ENCODE peak calls at places on chromosome 20, in nine cellular contexts. One of them, this sample, is unnamed.

GRCh38 chr20:58584881-58585752 is 66.0 kb upstream of the STX16 start:
- DNase-seq in kidney: no peak
- DNase-seq in stomach: no peak
- DNase-seq in foreskin fibroblast: peak
- DNase-seq in fibroblast of mammary gland: peak
- DNase-seq in fibroblast of pulmonary artery: peak
- DNase-seq in testis: no peak
- DNase-seq in cardiac fibroblast: peak
- DNase-seq in HCT116: no peak
- DNase-seq in this sample: no peak

GRCh38 chr20:60589624-60590023 is 631.4 kb downstream of the CDH26 start:
- DNase-seq in HCT116: no peak
- DNase-seq in testis: no peak
- DNase-seq in fibroblast of pulmonary artery: no peak
- DNase-seq in foreskin fibroblast: no peak
- DNase-seq in fibroblast of mammary gland: peak
- DNase-seq in kidney: no peak
- DNase-seq in cardiac fibroblast: peak
- DNase-seq in stomach: no peak
- DNase-seq in this sample: no peak

GRCh38 chr20:17648306-17648646 is 33.8 kb downstream of the RRBP1 start:
- DNase-seq in kidney: no peak
- DNase-seq in foreskin fibroblast: no peak
- DNase-seq in fibroblast of pulmonary artery: no peak
- DNase-seq in fibroblast of mammary gland: peak
- DNase-seq in stomach: no peak
- DNase-seq in cardiac fibroblast: peak
- DNase-seq in HCT116: no peak
- DNase-seq in testis: no peak
- DNase-seq in this sample: no peak

GRCh38 chr20:33694666-33695065 is 8.5 kb upstream of the E2F1 start:
- DNase-seq in foreskin fibroblast: no peak
- DNase-seq in fibroblast of pulmonary artery: no peak
- DNase-seq in kidney: no peak
- DNase-seq in testis: no peak
- DNase-seq in cardiac fibroblast: no peak
- DNase-seq in HCT116: no peak
- DNase-seq in stomach: no peak
- DNase-seq in fibroblast of mammary gland: no peak
- DNase-seq in this sample: no peak

GRCh38 chr20:37464173-37464572 is 56.9 kb upstream of the NNAT start:
- DNase-seq in fibroblast of mammary gland: no peak
- DNase-seq in fibroblast of pulmonary artery: no peak
- DNase-seq in kidney: no peak
- DNase-seq in stomach: no peak
- DNase-seq in foreskin fibroblast: no peak
- DNase-seq in cardiac fibroblast: no peak
- DNase-seq in testis: no peak
- DNase-seq in HCT116: no peak
- DNase-seq in this sample: no peak

GRCh38 chr20:49768204-49769124 is 44.2 kb upstream of the SLC9A8 start:
- DNase-seq in kidney: no peak
- DNase-seq in stomach: peak
- DNase-seq in cardiac fibroblast: peak
- DNase-seq in fibroblast of mammary gland: peak
- DNase-seq in foreskin fibroblast: peak
- DNase-seq in fibroblast of pulmonary artery: peak
- DNase-seq in HCT116: no peak
- DNase-seq in testis: peak
- DNase-seq in this sample: peak

GRCh38 chr20:10319855-10320254 is 101.2 kb downstream of the SNAP25 start:
- DNase-seq in fibroblast of mammary gland: peak
- DNase-seq in fibroblast of pulmonary artery: no peak
- DNase-seq in foreskin fibroblast: no peak
- DNase-seq in cardiac fibroblast: no peak
- DNase-seq in stomach: no peak
- DNase-seq in testis: no peak
- DNase-seq in HCT116: no peak
- DNase-seq in kidney: no peak
- DNase-seq in this sample: no peak

GRCh38 chr20:58833921-58834320 is 16.8 kb downstream of the GNAS-AS1 start:
- DNase-seq in testis: no peak
- DNase-seq in HCT116: no peak
- DNase-seq in kidney: no peak
- DNase-seq in fibroblast of pulmonary artery: no peak
- DNase-seq in stomach: no peak
- DNase-seq in fibroblast of mammary gland: no peak
- DNase-seq in cardiac fibroblast: no peak
- DNase-seq in foreskin fibroblast: no peak
- DNase-seq in this sample: no peak

GRCh38 chr20:14036567-14036966 is 41.3 kb downstream of the MACROD2 start:
- DNase-seq in cardiac fibroblast: no peak
- DNase-seq in foreskin fibroblast: no peak
- DNase-seq in kidney: no peak
- DNase-seq in stomach: no peak
- DNase-seq in HCT116: no peak
- DNase-seq in fibroblast of pulmonary artery: no peak
- DNase-seq in testis: no peak
- DNase-seq in fibroblast of mammary gland: no peak
- DNase-seq in this sample: no peak

GRCh38 chr20:3865152-3865886 is 18.7 kb downstream of the MAVS start:
- DNase-seq in testis: no peak
- DNase-seq in cardiac fibroblast: no peak
- DNase-seq in foreskin fibroblast: no peak
- DNase-seq in kidney: no peak
- DNase-seq in fibroblast of mammary gland: no peak
- DNase-seq in fibroblast of pulmonary artery: no peak
- DNase-seq in HCT116: no peak
- DNase-seq in stomach: no peak
- DNase-seq in this sample: no peak

GRCh38 chr20:3865887-3866407 is 19.3 kb downstream of the MAVS start:
- DNase-seq in testis: no peak
- DNase-seq in kidney: no peak
- DNase-seq in foreskin fibroblast: no peak
- DNase-seq in fibroblast of mammary gland: no peak
- DNase-seq in fibroblast of pulmonary artery: no peak
- DNase-seq in stomach: no peak
- DNase-seq in HCT116: no peak
- DNase-seq in cardiac fibroblast: no peak
- DNase-seq in this sample: no peak

GRCh38 chr20:3866464-3866863 is 19.8 kb downstream of the MAVS start:
- DNase-seq in testis: no peak
- DNase-seq in kidney: no peak
- DNase-seq in HCT116: no peak
- DNase-seq in foreskin fibroblast: no peak
- DNase-seq in stomach: no peak
- DNase-seq in fibroblast of pulmonary artery: no peak
- DNase-seq in cardiac fibroblast: no peak
- DNase-seq in fibroblast of mammary gland: no peak
- DNase-seq in this sample: no peak

GRCh38 chr20:3863317-3863716 is 16.7 kb downstream of the MAVS start:
- DNase-seq in fibroblast of pulmonary artery: no peak
- DNase-seq in testis: no peak
- DNase-seq in cardiac fibroblast: no peak
- DNase-seq in foreskin fibroblast: no peak
- DNase-seq in fibroblast of mammary gland: no peak
- DNase-seq in kidney: no peak
- DNase-seq in stomach: no peak
- DNase-seq in HCT116: no peak
- DNase-seq in this sample: no peak

DNA sequence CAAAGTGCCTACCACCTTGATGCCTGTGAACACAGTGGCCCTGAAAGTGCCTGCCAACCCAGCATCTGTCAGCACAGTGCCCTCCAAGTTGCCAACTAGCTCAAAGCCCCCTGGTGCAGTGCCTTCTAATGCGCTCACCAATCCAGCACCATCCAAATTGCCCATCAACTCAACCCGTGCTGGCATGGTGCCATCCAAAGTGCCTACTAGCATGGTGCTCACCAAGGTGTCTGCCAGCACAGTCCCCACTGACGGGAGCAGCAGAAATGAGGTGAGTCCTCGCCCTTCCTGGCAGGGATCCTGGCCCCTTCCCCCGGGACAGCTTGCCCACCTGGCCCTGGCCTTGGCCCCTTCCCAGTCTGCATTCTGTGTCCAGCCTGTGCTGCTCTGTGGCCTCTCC is 17.9 kb downstream of the MAVS start:
- DNase-seq in testis: no peak
- DNase-seq in kidney: no peak
- DNase-seq in fibroblast of pulmonary artery: no peak
- DNase-seq in fibroblast of mammary gland: no peak
- DNase-seq in stomach: no peak
- DNase-seq in foreskin fibroblast: no peak
- DNase-seq in cardiac fibroblast: no peak
- DNase-seq in HCT116: no peak
- DNase-seq in this sample: no peak
- H3K4me3 ChIP-seq in testis: no peak
- H3K4me3 ChIP-seq in kidney: no peak
- H3K4me3 ChIP-seq in fibroblast of pulmonary artery: no peak
- H3K4me3 ChIP-seq in fibroblast of mammary gland: no peak
- H3K4me3 ChIP-seq in stomach: no peak
- H3K4me3 ChIP-seq in foreskin fibroblast: no peak
- H3K4me3 ChIP-seq in cardiac fibroblast: no peak
- H3K4me3 ChIP-seq in HCT116: no peak
- H3K4me3 ChIP-seq in this sample: no peak

DNA sequence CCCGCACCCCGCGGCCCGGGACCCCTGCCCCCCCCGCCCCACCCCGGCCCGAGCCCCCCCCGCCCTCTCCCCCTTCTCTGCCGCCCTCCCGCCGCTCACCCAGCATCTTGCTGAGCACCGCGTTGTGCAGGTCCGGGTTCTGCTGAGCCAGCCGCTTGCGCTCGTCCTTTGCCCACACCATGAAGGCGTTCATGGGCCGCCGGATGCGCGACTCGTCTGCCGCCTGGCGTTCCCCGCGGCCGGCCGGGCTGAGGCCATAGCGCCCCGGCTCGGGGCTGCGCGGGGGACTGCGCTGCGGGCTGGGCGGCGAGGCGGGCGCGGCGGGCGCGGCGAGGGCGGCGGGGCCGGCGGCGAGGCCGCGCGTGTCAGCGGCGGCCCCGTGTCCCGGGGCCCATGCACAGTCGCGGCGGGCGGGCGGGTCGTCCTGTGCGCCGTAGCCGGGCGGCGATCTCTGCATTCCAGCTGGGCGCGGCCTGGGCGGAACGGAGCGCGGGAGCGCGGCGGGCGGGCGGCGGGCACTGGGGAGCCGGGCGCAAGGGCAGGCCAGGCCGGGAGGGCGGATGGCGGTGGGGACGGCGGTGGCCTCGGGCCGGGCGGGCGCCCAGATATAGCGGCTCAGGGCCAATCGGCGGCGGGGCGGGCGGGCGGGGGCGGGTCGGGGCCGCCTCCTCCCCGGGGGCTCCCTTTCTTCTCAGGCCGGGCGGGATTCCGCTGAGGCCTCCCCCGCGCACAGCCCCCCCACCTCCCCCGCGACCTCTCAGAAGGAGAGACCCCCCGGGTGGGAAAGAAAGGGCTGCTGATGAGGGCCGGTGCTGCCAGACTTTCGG is at the start of gene SOX18:
- DNase-seq in fibroblast of mammary gland: peak
- DNase-seq in foreskin fibroblast: peak
- DNase-seq in testis: no peak
- DNase-seq in stomach: no peak
- DNase-seq in HCT116: no peak
- DNase-seq in cardiac fibroblast: peak
- DNase-seq in fibroblast of pulmonary artery: peak
- DNase-seq in kidney: peak
- DNase-seq in this sample: no peak
- H3K4me3 ChIP-seq in fibroblast of mammary gland: no peak
- H3K4me3 ChIP-seq in foreskin fibroblast: no peak
- H3K4me3 ChIP-seq in testis: peak
- H3K4me3 ChIP-seq in stomach: peak
- H3K4me3 ChIP-seq in HCT116: peak
- H3K4me3 ChIP-seq in cardiac fibroblast: peak
- H3K4me3 ChIP-seq in fibroblast of pulmonary artery: peak
- H3K4me3 ChIP-seq in kidney: peak
- H3K4me3 ChIP-seq in this sample: no peak

DNA sequence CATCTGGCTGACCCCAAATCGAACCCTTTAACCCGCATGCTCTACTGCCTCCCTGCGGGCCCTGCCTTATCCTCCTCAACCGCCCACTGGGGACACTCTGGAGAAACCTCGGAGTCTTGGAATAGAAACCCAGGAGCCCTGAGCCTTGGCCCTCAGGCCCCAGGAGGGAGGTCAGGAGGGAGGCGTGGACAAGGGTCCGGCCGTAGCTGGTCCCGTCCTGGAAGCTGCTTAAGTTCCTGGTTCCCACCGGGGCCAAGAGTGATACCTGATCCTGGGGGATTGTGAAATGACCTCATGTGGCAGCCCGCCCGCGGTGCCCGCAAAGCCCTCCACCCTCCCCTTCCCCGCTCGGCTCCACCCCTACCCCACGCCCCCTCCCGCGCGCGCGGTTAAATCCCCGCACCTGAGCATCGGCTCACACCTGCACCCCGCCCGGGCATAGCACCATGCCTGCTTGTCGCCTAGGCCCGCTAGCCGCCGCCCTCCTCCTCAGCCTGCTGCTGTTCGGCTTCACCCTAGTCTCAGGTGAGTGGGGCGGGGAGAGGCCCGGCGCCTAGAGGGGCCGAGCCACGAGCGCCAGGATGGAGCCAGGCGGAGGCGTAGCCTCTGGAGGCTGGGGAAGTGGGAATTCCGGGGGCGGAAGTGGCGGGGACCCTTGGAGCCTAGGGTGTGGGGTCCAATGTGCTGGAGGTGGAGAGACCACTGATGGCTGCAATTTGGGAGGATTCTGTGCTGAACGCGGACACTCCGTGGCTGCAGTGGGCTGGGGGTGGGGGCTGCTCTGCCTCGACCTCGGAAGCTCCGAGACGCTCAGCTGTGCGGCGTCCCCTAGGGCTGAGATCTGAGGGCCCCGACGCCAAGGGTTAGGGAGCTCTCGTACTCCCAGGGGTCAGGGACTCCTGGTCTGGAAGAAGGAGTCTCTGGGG is at the start of gene WFDC2:
- DNase-seq in testis: no peak
- DNase-seq in fibroblast of pulmonary artery: no peak
- DNase-seq in fibroblast of mammary gland: no peak
- DNase-seq in cardiac fibroblast: no peak
- DNase-seq in foreskin fibroblast: no peak
- DNase-seq in kidney: peak
- DNase-seq in HCT116: no peak
- DNase-seq in stomach: peak
- DNase-seq in this sample: no peak
- H3K4me3 ChIP-seq in testis: peak
- H3K4me3 ChIP-seq in fibroblast of pulmonary artery: peak
- H3K4me3 ChIP-seq in fibroblast of mammary gland: peak
- H3K4me3 ChIP-seq in cardiac fibroblast: peak
- H3K4me3 ChIP-seq in foreskin fibroblast: peak
- H3K4me3 ChIP-seq in kidney: peak
- H3K4me3 ChIP-seq in HCT116: no peak
- H3K4me3 ChIP-seq in stomach: peak
- H3K4me3 ChIP-seq in this sample: peak

DNA sequence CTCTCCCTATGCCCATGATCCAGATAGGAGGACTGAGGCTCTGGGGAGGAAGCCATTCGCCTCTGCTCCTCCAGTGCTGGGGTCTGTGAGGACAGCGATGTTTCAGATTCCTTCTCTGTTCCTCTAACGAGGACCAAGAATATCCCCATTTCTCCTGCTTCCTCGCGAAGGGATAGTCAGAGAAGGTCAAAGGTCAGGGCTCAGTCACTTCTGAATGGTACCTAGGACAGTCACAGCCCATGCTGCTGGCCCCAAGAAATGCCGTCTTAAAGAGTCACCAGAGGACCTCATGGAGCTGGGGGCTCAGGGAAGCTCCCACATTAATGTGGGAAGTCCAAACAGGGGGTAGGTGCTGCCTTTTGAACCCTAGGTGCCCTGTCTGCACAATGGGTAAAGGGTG is 2.1 kb downstream of the FOXS1 start:
- DNase-seq in cardiac fibroblast: peak
- DNase-seq in fibroblast of pulmonary artery: no peak
- DNase-seq in stomach: no peak
- DNase-seq in HCT116: no peak
- DNase-seq in fibroblast of mammary gland: no peak
- DNase-seq in kidney: no peak
- DNase-seq in foreskin fibroblast: no peak
- DNase-seq in testis: no peak
- DNase-seq in this sample: no peak
- H3K4me3 ChIP-seq in cardiac fibroblast: no peak
- H3K4me3 ChIP-seq in fibroblast of pulmonary artery: no peak
- H3K4me3 ChIP-seq in stomach: no peak
- H3K4me3 ChIP-seq in HCT116: no peak
- H3K4me3 ChIP-seq in fibroblast of mammary gland: no peak
- H3K4me3 ChIP-seq in kidney: peak
- H3K4me3 ChIP-seq in foreskin fibroblast: no peak
- H3K4me3 ChIP-seq in testis: no peak
- H3K4me3 ChIP-seq in this sample: no peak